ENCODE peak calls at places on chromosomes 13 and 19, in seven cellular contexts. One of them, this sample, is unnamed.

GRCh38 chr19:5966215-5966614 is 11.7 kb downstream of the RANBP3 start:
- DNase-seq in BJ: no peak
- DNase-seq in neural progenitor cell: no peak
- DNase-seq in left lung: no peak
- DNase-seq in mucosa of descending colon: no peak
- DNase-seq in DND-41: no peak
- DNase-seq in AG09309: no peak
- DNase-seq in this sample: no peak

GRCh38 chr19:29574518-29574917 is 31.6 kb upstream of the POP4 start:
- DNase-seq in BJ: no peak
- DNase-seq in neural progenitor cell: no peak
- DNase-seq in left lung: no peak
- DNase-seq in mucosa of descending colon: no peak
- DNase-seq in DND-41: no peak
- DNase-seq in AG09309: no peak
- DNase-seq in this sample: no peak

GRCh38 chr19:13117772-13118423 is at the start of gene NACC1:
- DNase-seq in BJ: no peak
- DNase-seq in neural progenitor cell: peak
- DNase-seq in left lung: peak
- DNase-seq in mucosa of descending colon: peak
- DNase-seq in DND-41: peak
- DNase-seq in AG09309: no peak
- DNase-seq in this sample: peak

GRCh38 chr19:35299523-35300339 is 7.8 kb downstream of the MAG start:
- DNase-seq in BJ: no peak
- DNase-seq in neural progenitor cell: no peak
- DNase-seq in left lung: peak
- DNase-seq in mucosa of descending colon: no peak
- DNase-seq in DND-41: no peak
- DNase-seq in AG09309: no peak
- DNase-seq in this sample: no peak

GRCh38 chr13:108227651-108228272 is 9.6 kb downstream of the ABHD13 start:
- DNase-seq in BJ: no peak
- DNase-seq in neural progenitor cell: peak
- DNase-seq in left lung: no peak
- DNase-seq in mucosa of descending colon: no peak
- DNase-seq in DND-41: peak
- DNase-seq in AG09309: no peak
- DNase-seq in this sample: peak

GRCh38 chr19:6730941-6731670 is 6.3 kb downstream of the GPR108 start:
- DNase-seq in BJ: no peak
- DNase-seq in neural progenitor cell: no peak
- DNase-seq in left lung: peak
- DNase-seq in mucosa of descending colon: peak
- DNase-seq in DND-41: no peak
- DNase-seq in AG09309: no peak
- DNase-seq in this sample: no peak

GRCh38 chr19:35959040-35959967 is 23.1 kb downstream of the LRFN3 start:
- DNase-seq in BJ: no peak
- DNase-seq in neural progenitor cell: peak
- DNase-seq in left lung: peak
- DNase-seq in mucosa of descending colon: peak
- DNase-seq in DND-41: no peak
- DNase-seq in AG09309: no peak
- DNase-seq in this sample: no peak

GRCh38 chr13:35923347-35923746 is 207.8 kb downstream of the DCLK1 start:
- DNase-seq in BJ: no peak
- DNase-seq in neural progenitor cell: no peak
- DNase-seq in left lung: no peak
- DNase-seq in mucosa of descending colon: no peak
- DNase-seq in DND-41: no peak
- DNase-seq in AG09309: no peak
- DNase-seq in this sample: peak

GRCh38 chr13:41905600-41906254 is 55.2 kb downstream of the VWA8 start:
- DNase-seq in BJ: no peak
- DNase-seq in neural progenitor cell: peak
- DNase-seq in left lung: no peak
- DNase-seq in mucosa of descending colon: no peak
- DNase-seq in DND-41: no peak
- DNase-seq in AG09309: no peak
- DNase-seq in this sample: peak

GRCh38 chr19:45716314-45717130 is 14.2 kb downstream of the FBXO46 start:
- DNase-seq in BJ: no peak
- DNase-seq in neural progenitor cell: peak
- DNase-seq in left lung: no peak
- DNase-seq in mucosa of descending colon: no peak
- DNase-seq in DND-41: peak
- DNase-seq in AG09309: no peak
- DNase-seq in this sample: peak

GRCh38 chr19:44677019-44677809 is 5.9 kb downstream of the CEACAM19 start:
- DNase-seq in BJ: peak
- DNase-seq in neural progenitor cell: peak
- DNase-seq in left lung: no peak
- DNase-seq in mucosa of descending colon: no peak
- DNase-seq in DND-41: no peak
- DNase-seq in AG09309: no peak
- DNase-seq in this sample: peak

GRCh38 chr13:100983111-100983510 is 308.5 kb upstream of the TMTC4 start:
- DNase-seq in BJ: no peak
- DNase-seq in neural progenitor cell: no peak
- DNase-seq in left lung: no peak
- DNase-seq in mucosa of descending colon: no peak
- DNase-seq in DND-41: no peak
- DNase-seq in AG09309: no peak
- DNase-seq in this sample: peak

GRCh38 chr13:96817336-96817941 is 176.8 kb downstream of the OXGR1 start:
- DNase-seq in BJ: no peak
- DNase-seq in neural progenitor cell: peak
- DNase-seq in left lung: no peak
- DNase-seq in mucosa of descending colon: no peak
- DNase-seq in DND-41: no peak
- DNase-seq in AG09309: no peak
- DNase-seq in this sample: peak

DNA sequence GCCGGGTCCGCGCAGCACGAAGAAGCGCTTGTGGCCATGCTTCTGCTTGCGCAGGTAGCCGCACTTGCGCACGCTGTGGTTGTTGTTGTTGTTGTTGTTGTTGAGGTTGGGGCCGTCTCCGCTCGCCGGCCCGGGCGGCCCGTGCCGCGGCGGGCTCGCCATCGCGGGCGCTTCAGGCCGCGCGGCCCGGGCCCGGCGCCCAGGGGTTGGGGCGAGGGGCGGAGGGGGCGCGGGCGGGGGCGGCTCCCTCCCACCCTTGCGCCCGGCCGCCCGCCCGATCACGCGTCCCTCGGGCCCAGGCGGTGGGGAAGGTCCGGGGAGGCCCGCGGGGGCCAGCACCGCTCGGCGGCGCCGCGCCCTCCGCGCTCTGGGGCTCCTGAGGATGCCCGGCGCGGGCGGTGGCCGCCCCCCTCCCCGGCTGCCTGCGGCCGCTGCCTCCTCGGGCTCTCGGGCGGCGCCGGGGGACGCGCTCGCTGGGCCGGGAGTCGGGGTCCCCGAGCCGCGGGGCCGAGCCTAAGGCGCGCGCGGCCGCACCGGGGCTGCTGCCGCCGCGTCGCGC is 412 bp downstream of the IRS2 start:
- DNase-seq in BJ: no peak
- DNase-seq in neural progenitor cell: no peak
- DNase-seq in left lung: peak
- DNase-seq in mucosa of descending colon: no peak
- DNase-seq in DND-41: no peak
- DNase-seq in AG09309: no peak
- DNase-seq in this sample: no peak
- H3K4me3 ChIP-seq in BJ: peak
- H3K4me3 ChIP-seq in neural progenitor cell: peak
- H3K4me3 ChIP-seq in left lung: peak
- H3K4me3 ChIP-seq in mucosa of descending colon: peak
- H3K4me3 ChIP-seq in DND-41: no peak
- H3K4me3 ChIP-seq in AG09309: peak
- H3K4me3 ChIP-seq in this sample: peak

GRCh38 chr19:48797103-48797502 is 13.7 kb downstream of the BCAT2 start:
- DNase-seq in BJ: no peak
- DNase-seq in neural progenitor cell: no peak
- DNase-seq in left lung: no peak
- DNase-seq in mucosa of descending colon: no peak
- DNase-seq in DND-41: no peak
- DNase-seq in AG09309: no peak
- DNase-seq in this sample: no peak
- TF ChIP-seq CTCF in BJ: no peak
- TF ChIP-seq CTCF in neural progenitor cell: no peak
- TF ChIP-seq CTCF in left lung: no peak
- TF ChIP-seq CTCF in mucosa of descending colon: no peak
- TF ChIP-seq CTCF in DND-41: no peak
- TF ChIP-seq CTCF in AG09309: no peak
- TF ChIP-seq CTCF in this sample: no peak

GRCh38 chr13:20719783-20720182 is 16.3 kb downstream of the IL17D start:
- DNase-seq in BJ: no peak
- DNase-seq in neural progenitor cell: no peak
- DNase-seq in left lung: no peak
- DNase-seq in mucosa of descending colon: no peak
- DNase-seq in DND-41: no peak
- DNase-seq in AG09309: no peak
- DNase-seq in this sample: no peak

GRCh38 chr13:20720499-20720898 is 17.0 kb downstream of the IL17D start:
- DNase-seq in BJ: no peak
- DNase-seq in neural progenitor cell: no peak
- DNase-seq in left lung: no peak
- DNase-seq in mucosa of descending colon: no peak
- DNase-seq in DND-41: no peak
- DNase-seq in AG09309: no peak
- DNase-seq in this sample: no peak

GRCh38 chr13:20718958-20719566 is 15.6 kb downstream of the IL17D start:
- DNase-seq in BJ: no peak
- DNase-seq in neural progenitor cell: no peak
- DNase-seq in left lung: no peak
- DNase-seq in mucosa of descending colon: no peak
- DNase-seq in DND-41: no peak
- DNase-seq in AG09309: no peak
- DNase-seq in this sample: no peak

GRCh38 chr13:20721058-20721453 is 17.6 kb downstream of the IL17D start:
- DNase-seq in BJ: no peak
- DNase-seq in neural progenitor cell: no peak
- DNase-seq in left lung: no peak
- DNase-seq in mucosa of descending colon: no peak
- DNase-seq in DND-41: no peak
- DNase-seq in AG09309: no peak
- DNase-seq in this sample: no peak

GRCh38 chr13:20721454-20722357 is 18.2 kb downstream of the IL17D start:
- DNase-seq in BJ: no peak
- DNase-seq in neural progenitor cell: peak
- DNase-seq in left lung: no peak
- DNase-seq in mucosa of descending colon: peak
- DNase-seq in DND-41: no peak
- DNase-seq in AG09309: no peak
- DNase-seq in this sample: peak
- H3K4me3 ChIP-seq in BJ: peak
- H3K4me3 ChIP-seq in neural progenitor cell: peak
- H3K4me3 ChIP-seq in left lung: peak
- H3K4me3 ChIP-seq in mucosa of descending colon: no peak
- H3K4me3 ChIP-seq in DND-41: no peak
- H3K4me3 ChIP-seq in AG09309: peak
- H3K4me3 ChIP-seq in this sample: peak

DNA sequence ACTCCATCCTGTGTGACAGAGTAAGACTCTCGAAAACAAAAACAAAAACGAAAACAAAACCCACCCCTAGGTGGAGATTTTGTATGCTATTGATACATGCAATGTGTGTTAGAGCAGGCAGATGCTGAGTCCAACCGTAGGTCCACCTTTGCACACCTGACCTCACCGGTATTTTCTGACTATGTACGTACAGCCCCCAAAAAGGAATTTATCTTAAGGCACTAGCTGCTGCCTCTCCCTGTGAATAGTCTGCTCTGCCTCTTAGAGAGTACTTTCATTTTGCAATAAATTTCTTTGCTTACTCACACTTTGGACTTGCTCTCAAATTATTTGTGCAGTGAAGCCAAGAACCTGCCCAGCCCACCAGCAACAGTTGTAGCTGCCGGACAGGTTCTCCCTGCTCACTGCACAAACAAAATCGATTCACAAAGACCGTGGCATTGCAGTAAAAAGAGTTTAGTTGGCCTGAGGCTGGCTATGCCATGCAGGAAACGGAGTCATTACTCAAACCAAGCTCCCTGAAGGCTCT is 8.2 kb upstream of the ZNF77 start:
- DNase-seq in BJ: no peak
- DNase-seq in neural progenitor cell: no peak
- DNase-seq in left lung: peak
- DNase-seq in mucosa of descending colon: peak
- DNase-seq in DND-41: no peak
- DNase-seq in AG09309: no peak
- DNase-seq in this sample: no peak
- TF ChIP-seq CTCF in BJ: peak
- TF ChIP-seq CTCF in neural progenitor cell: no peak
- TF ChIP-seq CTCF in left lung: no peak
- TF ChIP-seq CTCF in mucosa of descending colon: no peak
- TF ChIP-seq CTCF in DND-41: no peak
- TF ChIP-seq CTCF in AG09309: no peak
- TF ChIP-seq CTCF in this sample: no peak

DNA sequence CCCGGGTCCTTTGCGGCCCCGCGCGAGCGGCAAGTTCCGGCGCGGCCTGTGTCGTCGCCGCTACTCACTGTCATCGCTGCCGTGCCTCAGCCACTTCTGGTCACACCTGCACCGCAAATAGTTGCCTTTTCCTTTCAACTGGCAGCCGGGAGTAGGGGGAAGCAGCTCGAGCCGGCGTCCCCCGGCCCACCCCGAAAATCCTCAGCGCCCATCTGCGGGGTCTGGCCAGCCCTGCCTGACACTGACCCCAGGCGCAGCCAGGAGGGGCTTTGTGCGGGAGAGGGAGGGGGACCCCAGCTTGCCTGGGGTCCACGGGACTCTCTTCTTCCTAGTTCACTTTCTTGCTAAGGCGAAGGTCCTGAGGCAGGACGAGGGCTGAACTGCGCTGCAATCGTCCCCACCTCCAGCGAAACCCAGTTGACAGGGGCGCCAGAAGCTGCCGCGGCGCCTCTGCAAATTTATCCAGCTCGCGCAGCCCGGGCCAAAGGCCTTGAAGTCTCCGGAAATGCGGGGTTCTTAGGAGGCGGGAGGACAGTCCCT is 1.7 kb downstream of the PDX1 start:
- DNase-seq in BJ: no peak
- DNase-seq in neural progenitor cell: peak
- DNase-seq in left lung: no peak
- DNase-seq in mucosa of descending colon: no peak
- DNase-seq in DND-41: peak
- DNase-seq in AG09309: no peak
- DNase-seq in this sample: no peak
- H3K4me3 ChIP-seq in BJ: peak
- H3K4me3 ChIP-seq in neural progenitor cell: peak
- H3K4me3 ChIP-seq in left lung: peak
- H3K4me3 ChIP-seq in mucosa of descending colon: no peak
- H3K4me3 ChIP-seq in DND-41: no peak
- H3K4me3 ChIP-seq in AG09309: peak
- H3K4me3 ChIP-seq in this sample: no peak

GRCh38 chr13:23866420-23867026 is 22.7 kb downstream of the MIPEP start:
- DNase-seq in BJ: no peak
- DNase-seq in neural progenitor cell: no peak
- DNase-seq in left lung: no peak
- DNase-seq in mucosa of descending colon: no peak
- DNase-seq in DND-41: no peak
- DNase-seq in AG09309: no peak
- DNase-seq in this sample: no peak
- TF ChIP-seq CTCF in BJ: no peak
- TF ChIP-seq CTCF in neural progenitor cell: no peak
- TF ChIP-seq CTCF in left lung: no peak
- TF ChIP-seq CTCF in mucosa of descending colon: no peak
- TF ChIP-seq CTCF in DND-41: no peak
- TF ChIP-seq CTCF in AG09309: no peak
- TF ChIP-seq CTCF in this sample: no peak

GRCh38 chr19:3668331-3669133 is 31.7 kb downstream of the PIP5K1C start:
- DNase-seq in BJ: no peak
- DNase-seq in neural progenitor cell: no peak
- DNase-seq in left lung: no peak
- DNase-seq in mucosa of descending colon: no peak
- DNase-seq in DND-41: no peak
- DNase-seq in AG09309: no peak
- DNase-seq in this sample: no peak
- H3K4me3 ChIP-seq in BJ: no peak
- H3K4me3 ChIP-seq in neural progenitor cell: no peak
- H3K4me3 ChIP-seq in left lung: no peak
- H3K4me3 ChIP-seq in mucosa of descending colon: no peak
- H3K4me3 ChIP-seq in DND-41: no peak
- H3K4me3 ChIP-seq in AG09309: no peak
- H3K4me3 ChIP-seq in this sample: no peak

This sample was measured in astrocyte of the spinal cord.